ENCODE peak calls at places on chromosomes 4 and X, in nine cellular contexts. Y is fibroblast of lung; C is HCT116; L is lung; J is left ventricle myocardium inferior; Z is heart right ventricle; E is CD4-positive, alpha-beta memory T cell; Q is heart left ventricle; I is Caco-2. R is an unnamed sample. For H3K36me3 and H3K9me3, the result is how much of the 10 kb centered on the place peaks cover.

GRCh38 chrX:21623778-21624501 is 34.2 kb downstream of the KLHL34 start:
- DNase-seq in Y (no peak), L (no peak), J (no peak), I (no peak), Z (no peak), E (no peak), Q (no peak), C (no peak), R (no peak)

GRCh38 chrX:153723351-153724251 is 586 bp downstream of the BCAP31 start:
- DNase-seq in E (peak), Z (peak), Q (no peak), Y (peak), I (peak), J (no peak), L (peak), C (no peak), R (peak)

GRCh38 chr4:38523524-38524448 is 140.2 kb upstream of the KLF3 start:
- DNase-seq in C (no peak), E (peak), Z (no peak), L (no peak), Y (no peak), Q (no peak), J (no peak), I (no peak), R (peak)

GRCh38 chrX:32170481-32170880 is 1040.9 kb downstream of the DMD start:
- DNase-seq in C (no peak), I (no peak), L (no peak), J (no peak), Y (no peak), Q (no peak), E (no peak), Z (no peak), R (no peak)

GRCh38 chr4:48244665-48245064 is 25.0 kb downstream of the TEC start:
- DNase-seq in E (no peak), Z (no peak), I (no peak), Q (no peak), J (no peak), L (no peak), C (no peak), Y (no peak), R (no peak)

GRCh38 chrX:109629310-109629709 is 4.3 kb upstream of the KCNE5 start:
- DNase-seq in L (no peak), C (no peak), I (no peak), J (no peak), Q (no peak), E (no peak), Y (peak), Z (no peak), R (no peak)

GRCh38 chr4:110211007-110211769 is 12.8 kb upstream of the ELOVL6 start:
- DNase-seq in Z (no peak), J (no peak), I (peak), E (no peak), L (no peak), C (no peak), Y (peak), Q (no peak), R (peak)

GRCh38 chr4:8407756-8408155 is 32.8 kb downstream of the ACOX3 start:
- DNase-seq in I (no peak), L (no peak), J (no peak), E (no peak), Y (no peak), Q (no peak), C (no peak), Z (no peak), R (no peak)

GRCh38 chr4:69075061-69075792 is 21.0 kb upstream of the UGT2B7 start:
- DNase-seq in Q (no peak), I (no peak), J (no peak), C (no peak), Z (no peak), E (no peak), Y (no peak), L (no peak), R (no peak)

GRCh38 chrX:29229802-29230201 is 642.6 kb downstream of the IL1RAPL1 start:
- DNase-seq in Z (no peak), J (no peak), Y (no peak), I (no peak), C (no peak), E (no peak), Q (no peak), L (no peak), R (peak)

GRCh38 chr4:80841587-80842281 is 188.8 kb upstream of the BMP3 start:
- DNase-seq in I (no peak), Z (no peak), C (no peak), J (no peak), E (no peak), Q (no peak), Y (no peak), L (no peak), R (no peak)

GRCh38 chrX:134572816-134573682 is 85.2 kb downstream of the PLAC1 start:
- DNase-seq in E (no peak), J (no peak), L (no peak), C (peak), Z (no peak), I (no peak), Q (no peak), Y (no peak), R (no peak)

GRCh38 chr4:138085956-138086355 is 156.2 kb downstream of the SLC7A11 start:
- DNase-seq in J (no peak), E (no peak), Y (no peak), Q (no peak), C (no peak), L (no peak), Z (no peak), I (no peak), R (no peak)

GRCh38 chr4:158253350-158253980 is 43.2 kb downstream of the TMEM144 start:
- DNase-seq in Z (peak), Y (peak), L (no peak), I (peak), C (peak), Q (peak), E (peak), J (no peak), R (peak)

GRCh38 chrX:46125139-46125538 is 420.1 kb downstream of the ZNF674 start:
- DNase-seq in I (no peak), J (no peak), L (no peak), Z (no peak), C (no peak), Y (peak), Q (no peak), E (no peak), R (no peak)

GRCh38 chr4:28799696-28800095 is 1920.5 kb upstream of the PCDH7 start:
- DNase-seq in J (no peak), Q (no peak), L (no peak), Z (peak), E (no peak), I (no peak), Y (no peak), C (no peak), R (no peak)

GRCh38 chrX:154738013-154738738 is 12.7 kb downstream of the GAB3 start:
- DNase-seq in Y (peak), E (peak), Z (peak), Q (peak), C (no peak), J (peak), L (no peak), I (no peak), R (peak)

GRCh38 chrX:41153453-41153852 is 68.2 kb downstream of the USP9X start:
- DNase-seq in Y (peak), I (no peak), J (no peak), Z (no peak), L (no peak), E (no peak), Q (no peak), C (no peak), R (peak)

GRCh38 chr4:38949416-38950051 is 81.9 kb downstream of the FAM114A1 start:
- DNase-seq in I (no peak), L (no peak), J (no peak), Q (no peak), Y (peak), Z (no peak), C (no peak), E (peak), R (peak)

GRCh38 chrX:54085666-54086065 is 41.4 kb upstream of the PHF8 start:
- DNase-seq in Y (no peak), I (no peak), Z (no peak), J (no peak), Q (no peak), E (no peak), L (no peak), C (no peak), R (no peak)

DNA sequence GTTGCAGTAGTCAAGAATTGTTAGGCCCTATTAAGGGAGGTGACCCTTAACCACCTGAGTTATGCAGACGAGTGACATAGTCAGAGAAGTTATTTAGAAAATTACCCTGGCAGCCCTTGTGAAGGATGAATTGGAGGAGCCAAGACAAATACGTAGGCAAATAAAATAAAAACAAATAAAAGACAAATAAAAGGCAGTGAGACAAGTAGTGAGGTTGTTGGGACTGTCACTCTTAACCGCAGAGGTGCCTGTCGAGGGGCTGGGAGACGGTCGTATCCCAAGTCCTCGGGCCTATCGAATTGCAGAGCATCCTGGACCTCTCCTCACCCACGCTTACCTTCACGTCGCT is 58.0 kb upstream of the ZC4H2 start:
- DNase-seq in C (no peak), Q (no peak), E (no peak), I (peak), L (no peak), Z (no peak), J (no peak), Y (no peak), R (no peak)
- H3K4me3 ChIP-seq in C (peak), Q (peak), E (no peak), I (peak), L (peak), Z (peak), J (peak), Y (peak), R (no peak)

GRCh38 chrX:131789664-131790063 is 233.4 kb upstream of the STK26 start:
- DNase-seq in Y (no peak), I (no peak), E (no peak), L (no peak), Q (no peak), Z (no peak), C (no peak), J (no peak), R (no peak)

GRCh38 chrX:131791608-131792355 is 231.3 kb upstream of the STK26 start:
- DNase-seq in E (no peak), Q (no peak), Z (no peak), I (no peak), L (no peak), J (no peak), Y (no peak), C (no peak), R (no peak)

GRCh38 chrX:131792789-131793462 is 230.2 kb upstream of the STK26 start:
- DNase-seq in I (no peak), Z (peak), Y (no peak), J (no peak), Q (peak), C (no peak), E (no peak), L (peak), R (no peak)

GRCh38 chrX:131795442-131796229 is 227.5 kb upstream of the STK26 start:
- DNase-seq in E (no peak), J (no peak), Q (no peak), C (no peak), Z (no peak), L (no peak), I (no peak), Y (no peak), R (no peak)

DNA sequence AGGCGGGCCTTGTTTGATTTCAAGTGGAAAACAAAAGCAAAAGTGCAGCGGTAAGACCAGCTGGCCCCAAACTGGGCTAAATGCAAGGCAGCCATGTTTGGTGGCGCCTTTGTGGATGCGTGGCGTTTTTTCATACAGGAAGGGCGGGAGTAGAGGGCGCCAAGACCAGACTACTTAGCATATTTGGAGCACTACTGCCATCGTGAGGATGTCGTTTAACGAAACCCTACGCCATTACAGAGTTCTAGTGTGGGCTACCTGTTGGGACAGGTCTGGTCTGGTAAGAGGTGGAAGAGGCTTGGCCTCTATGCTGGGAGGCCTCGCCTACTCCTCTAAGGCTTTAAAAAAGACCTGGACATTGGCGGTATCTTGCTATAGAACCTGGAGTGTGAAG is 230.7 kb upstream of the STK26 start:
- DNase-seq in J (no peak), E (no peak), C (no peak), L (peak), Q (peak), Z (peak), Y (no peak), I (no peak), R (no peak)
- H3K36me3 ChIP-seq in J (under half), E (under half), C (under half), L (under half), Q (under half), Z (under half), Y (under half), I (under half), R (under half)

GRCh38 chr4:763191-763810 is 57.7 kb downstream of the PCGF3 start:
- DNase-seq in Y (no peak), C (no peak), J (no peak), L (no peak), E (no peak), Z (no peak), Q (no peak), I (no peak), R (no peak)
- H3K9me3 ChIP-seq in Y (under half), C (under half), J (under half), L (under half), E (under half), Z (under half), Q (under half), I (under half), R (under half)

DNA sequence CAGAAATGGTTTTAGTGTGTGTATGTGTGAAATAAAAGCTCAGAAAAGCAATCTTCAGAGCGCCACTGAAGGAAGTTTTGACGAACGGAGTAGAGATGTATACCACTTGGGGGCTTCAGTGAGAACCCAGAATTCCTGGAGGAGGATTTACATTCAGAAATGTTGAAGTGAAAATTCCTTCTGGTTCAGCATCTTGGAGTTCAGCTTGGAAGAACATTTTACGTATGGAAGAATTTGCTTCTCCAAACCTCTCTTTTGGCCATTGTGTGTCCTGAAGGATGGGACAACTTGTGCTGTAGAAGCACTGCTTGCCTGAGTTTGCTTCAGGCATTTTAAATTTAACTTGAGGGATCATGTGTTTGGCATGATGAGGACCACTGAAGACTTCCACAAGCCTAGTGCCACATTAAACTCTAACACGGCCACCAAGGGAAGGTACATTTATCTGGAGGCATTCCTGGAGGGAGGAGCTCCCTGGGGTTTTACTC is 704 bp downstream of the SHROOM3 start:
- DNase-seq in Q (no peak), J (no peak), C (no peak), E (no peak), Y (no peak), L (no peak), Z (no peak), I (no peak), R (no peak)
- H3K4me3 ChIP-seq in Q (peak), J (peak), C (no peak), E (no peak), Y (peak), L (no peak), Z (peak), I (no peak), R (peak)

GRCh38 chr4:184410748-184411147 is 63.6 kb downstream of the IRF2 start:
- DNase-seq in J (no peak), I (no peak), Q (no peak), Z (no peak), C (no peak), Y (no peak), L (no peak), E (no peak), R (no peak)

GRCh38 chr4:184409911-184410692 is 64.2 kb downstream of the IRF2 start:
- DNase-seq in C (no peak), Q (no peak), J (no peak), L (no peak), E (peak), I (no peak), Z (no peak), Y (no peak), R (no peak)

GRCh38 chr4:184408711-184409081 is 65.7 kb downstream of the IRF2 start:
- DNase-seq in E (no peak), C (no peak), Q (no peak), I (no peak), J (no peak), Z (no peak), Y (no peak), L (no peak), R (no peak)

GRCh38 chr4:184408021-184408710 is 66.2 kb downstream of the IRF2 start:
- DNase-seq in Q (no peak), E (no peak), I (no peak), Z (no peak), J (no peak), C (no peak), Y (peak), L (no peak), R (no peak)

GRCh38 chr4:184409502-184409901 is 64.8 kb downstream of the IRF2 start:
- DNase-seq in L (no peak), Z (no peak), C (no peak), J (no peak), I (no peak), Y (no peak), E (no peak), Q (no peak), R (no peak)
- H3K36me3 ChIP-seq in L (under half), Z (under half), C (under half), J (under half), I (under half), Y (under half), E (under half), Q (half or more), R (under half)

GRCh38 chr4:768076-768475 is 57.9 kb downstream of the CPLX1 start:
- DNase-seq in L (no peak), J (no peak), C (no peak), Y (no peak), Z (no peak), E (no peak), Q (no peak), I (no peak), R (no peak)

GRCh38 chr4:771464-771863 is 54.5 kb downstream of the CPLX1 start:
- DNase-seq in J (peak), E (no peak), L (no peak), C (no peak), Z (no peak), I (no peak), Y (no peak), Q (no peak), R (no peak)

GRCh38 chr4:768995-769394 is 56.9 kb downstream of the CPLX1 start:
- DNase-seq in Q (peak), Z (no peak), L (no peak), J (no peak), C (no peak), Y (no peak), I (no peak), E (no peak), R (no peak)

GRCh38 chr4:770022-770421 is 55.9 kb downstream of the CPLX1 start:
- DNase-seq in Y (no peak), J (no peak), L (no peak), E (no peak), I (no peak), Q (peak), C (no peak), Z (no peak), R (no peak)

GRCh38 chr4:769511-769910 is 56.4 kb downstream of the CPLX1 start:
- DNase-seq in I (no peak), Y (no peak), C (no peak), E (no peak), L (no peak), Q (peak), J (no peak), Z (no peak), R (no peak)
- H3K9me3 ChIP-seq in I (under half), Y (under half), C (under half), E (under half), L (under half), Q (under half), J (under half), Z (under half), R (under half)

R was measured in MG63.